ENCODE peak calls at places on chromosomes 6 and 20, in four cellular contexts. Y is WERI-Rb-1; C is CD4-positive, CD25-positive, alpha-beta regulatory T cell; X is transverse colon. S is an unnamed sample.

GRCh38 chr6:79872986-79873385 is 74.4 kb downstream of the ELOVL4 start:
- DNase-seq in Y (no peak), C (no peak), X (no peak), S (no peak)

GRCh38 chr6:39882567-39882953 is 51.7 kb downstream of the MOCS1 start:
- DNase-seq in X (no peak), C (no peak), Y (no peak), S (peak; percentile 90)

GRCh38 chr6:167093406-167093921 is 29.4 kb upstream of the CCR6 start:
- DNase-seq in Y (no peak), X (no peak), C (no peak), S (no peak)

GRCh38 chr6:62285612-62286469 is at the start of gene KHDRBS2:
- DNase-seq in C (no peak), X (peak; percentile 83), Y (peak; percentile 15), S (no peak)

GRCh38 chr6:144722925-144723324 is 437.8 kb downstream of the UTRN start:
- DNase-seq in X (no peak), Y (no peak), C (no peak), S (no peak)

GRCh38 chr6:43668151-43669028 is 19.2 kb downstream of the MRPS18A start:
- DNase-seq in Y (peak; percentile 87), X (peak; percentile 70), C (no peak), S (peak; percentile 42)

GRCh38 chr6:3882865-3883264 is 33.7 kb downstream of the FAM50B start:
- DNase-seq in X (no peak), Y (no peak), C (no peak), S (no peak)

GRCh38 chr6:139519571-139520031 is 145.2 kb upstream of the CITED2 start:
- DNase-seq in Y (no peak), C (no peak), X (no peak), S (no peak)

GRCh38 chr6:133715270-133715669 is 173.6 kb upstream of the TCF21 start:
- DNase-seq in C (no peak), X (no peak), Y (no peak), S (no peak)

GRCh38 chr6:3220366-3220765 is 7.1 kb downstream of the TUBB2B start:
- DNase-seq in X (no peak), C (no peak), Y (no peak), S (no peak)

GRCh38 chr20:60213126-60213893 is 255.1 kb downstream of the CDH26 start:
- DNase-seq in X (no peak), C (no peak), Y (no peak), S (no peak)

GRCh38 chr20:32965581-32966373 is 38.5 kb downstream of the SUN5 start:
- DNase-seq in X (no peak), C (no peak), Y (no peak), S (no peak)

GRCh38 chr6:36232172-36232571 is 35.6 kb downstream of the BRPF3 start:
- DNase-seq in Y (no peak), X (no peak), C (no peak), S (no peak)

GRCh38 chr6:140427842-140428241 is 1053.4 kb upstream of the CITED2 start:
- DNase-seq in X (no peak), Y (no peak), C (no peak), S (peak; percentile 12)

GRCh38 chr6:158826819-158827501 is 7.8 kb upstream of the EZR start:
- DNase-seq in X (no peak), Y (no peak), C (no peak), S (no peak)

GRCh38 chr6:24240943-24241342 is 114.9 kb downstream of the NRSN1 start:
- DNase-seq in X (peak; percentile 13), C (no peak), Y (no peak), S (no peak)

GRCh38 chr6:15077964-15078363 is 167.9 kb upstream of the JARID2 start:
- DNase-seq in Y (peak; percentile 36), C (no peak), X (no peak), S (no peak)

GRCh38 chr6:16918586-16918985 is 157.3 kb upstream of the ATXN1 start:
- DNase-seq in C (no peak), Y (no peak), X (no peak), S (no peak)

DNA sequence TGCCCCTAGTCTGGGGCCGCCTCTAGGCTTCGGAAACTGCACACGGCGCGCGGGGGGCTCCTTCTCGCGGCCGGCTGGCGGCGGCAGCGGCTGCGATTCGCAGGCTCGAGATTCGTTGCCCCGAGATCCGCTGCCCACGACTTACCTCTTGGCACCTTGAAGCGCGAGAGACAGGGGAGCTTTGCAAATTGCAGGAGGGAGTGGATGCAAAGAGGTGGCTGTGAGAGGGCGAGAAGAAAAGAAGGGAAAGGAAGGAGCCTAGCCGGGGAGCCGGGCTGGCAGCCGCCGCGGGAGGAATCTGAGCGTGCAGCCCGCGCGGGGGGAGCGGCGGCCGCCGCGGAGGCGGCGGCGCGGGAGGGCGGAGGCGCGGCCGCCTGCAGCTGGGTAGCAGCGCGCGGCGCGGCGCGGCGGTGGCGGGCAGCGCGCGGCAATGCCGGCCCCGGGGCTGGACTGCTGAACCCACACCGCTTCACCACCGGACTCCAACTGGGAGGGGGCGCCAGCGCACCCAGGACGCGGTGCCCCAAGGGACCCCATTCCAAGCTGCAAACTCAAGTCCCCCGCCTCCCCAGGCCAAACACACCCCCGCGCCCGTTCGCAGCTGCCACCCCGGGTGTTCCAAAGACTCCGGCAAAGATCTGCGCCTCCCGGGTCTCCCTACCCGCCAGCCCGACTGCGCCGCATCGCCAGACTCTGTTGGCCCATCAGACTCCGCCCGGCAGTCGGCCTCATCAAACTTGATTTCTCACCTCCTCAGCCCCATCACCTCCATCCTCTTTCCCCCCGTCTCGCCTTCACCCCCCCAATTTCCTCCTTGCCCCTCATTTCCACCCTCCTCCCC is 44.2 kb upstream of the SUPT3H start:
- DNase-seq in Y (peak; percentile 80), C (peak; percentile 25), X (peak; percentile 66), S (peak; percentile 90)
- H3K27ac ChIP-seq in Y (no peak overlapping the region), C (peak overlapping the region; percentile 68), X (peak overlapping the region; percentile 84), S (peak overlapping the region; percentile 98)

GRCh38 chr6:169960531-169960890 is 209.1 kb downstream of the ERMARD start:
- DNase-seq in C (no peak), Y (no peak), X (no peak), S (no peak)

GRCh38 chr6:169960891-169961611 is 209.6 kb downstream of the ERMARD start:
- DNase-seq in X (peak; percentile 4), C (no peak), Y (no peak), S (no peak)

GRCh38 chr6:169958510-169958909 is 207.1 kb downstream of the ERMARD start:
- DNase-seq in X (no peak), C (no peak), Y (no peak), S (no peak)

GRCh38 chr6:169960003-169960344 is 208.6 kb downstream of the ERMARD start:
- DNase-seq in X (no peak), Y (no peak), C (no peak), S (no peak)

GRCh38 chr6:169959129-169960002 is 207.9 kb downstream of the ERMARD start:
- DNase-seq in X (peak; percentile 73), Y (peak; percentile 81), C (no peak), S (peak; percentile 15)
- H3K27ac ChIP-seq in X (peak overlapping the region; percentile 57), Y (peak overlapping the region; percentile 27), C (peak overlapping the region; percentile 41), S (no peak overlapping the region)

DNA sequence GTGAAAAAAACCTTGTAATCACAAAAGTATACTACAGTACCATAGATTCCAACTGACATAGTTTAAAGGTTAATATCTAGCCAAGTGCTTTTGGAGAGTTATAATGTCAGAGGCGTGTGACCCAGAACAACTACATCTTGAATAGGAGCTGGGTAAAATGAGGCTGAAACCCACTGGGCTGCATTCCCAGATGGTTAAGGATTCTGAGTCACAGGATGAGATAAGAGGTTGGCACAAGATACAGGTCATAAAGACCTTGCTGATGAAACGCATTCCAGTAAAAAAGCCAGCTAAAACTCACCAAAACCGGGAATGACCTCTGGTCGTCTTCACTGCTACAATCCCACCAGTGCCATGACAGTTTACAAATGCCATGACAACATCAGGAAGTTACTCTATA is 22.4 kb upstream of the KIAA0408 start:
- DNase-seq in C (no peak), Y (no peak), X (no peak), S (no peak)
- H3K27ac ChIP-seq in C (no peak overlapping the region), Y (no peak overlapping the region), X (no peak overlapping the region), S (no peak overlapping the region)

GRCh38 chr6:35049885-35050284 is 91.3 kb downstream of the TCP11 start:
- DNase-seq in Y (peak; percentile 93), X (peak; percentile 51), C (no peak), S (peak; percentile 84)
- H3K27ac ChIP-seq in Y (peak overlapping the region; percentile 97), X (peak overlapping the region; percentile 90), C (no peak overlapping the region), S (peak overlapping the region; percentile 97)

S was measured in SJCRH30.